ENCODE peak calls at places on chromosomes 12 and 14, in five cellular contexts. C is fibroblast of the aortic adventitia, M is NCI-H2081, U is neuronal stem cell, K is HTR-8/SVneo. Q is an unnamed sample.
A peak's percentile ranks its signal among the peaks of the same experiment; 100 is the strongest.

GRCh38 chr12:49288412-49288853 is 6.5 kb upstream of the PRPH start:
- DNase-seq in C (peak; percentile 70), M (no peak), U (no peak), K (peak; percentile 71), Q (no peak)

GRCh38 chr14:67719866-67720265 is 18.2 kb downstream of the RDH12 start:
- DNase-seq in C (no peak), M (no peak), U (no peak), K (no peak), Q (no peak)

GRCh38 chr14:36066636-36067035 is 109.9 kb downstream of the PTCSC3 start:
- DNase-seq in C (no peak), M (no peak), U (no peak), K (no peak), Q (no peak)

GRCh38 chr12:127582074-127582473 is 684.9 kb upstream of the TMEM132C start:
- DNase-seq in C (peak; percentile 30), M (no peak), U (no peak), K (no peak), Q (peak; percentile 40)

GRCh38 chr12:105091495-105092206 is 7.4 kb upstream of the ALDH1L2 start:
- DNase-seq in C (no peak), M (no peak), U (no peak), K (no peak), Q (no peak)

GRCh38 chr12:110577717-110578521 is 5.2 kb downstream of the PPTC7 start:
- DNase-seq in C (peak; percentile 89), M (no peak), U (no peak), K (no peak), Q (peak; percentile 92)

GRCh38 chr14:60553855-60554254 is 44.9 kb downstream of the SIX6 start:
- DNase-seq in C (peak; percentile 39), M (no peak), U (no peak), K (no peak), Q (no peak)

GRCh38 chr12:96263449-96263902 is 69.3 kb downstream of the ELK3 start:
- DNase-seq in C (no peak), M (peak; percentile 37), U (no peak), K (no peak), Q (no peak)

GRCh38 chr12:6978188-6978986 is 7.7 kb downstream of the EMG1 start:
- DNase-seq in C (no peak), M (no peak), U (no peak), K (no peak), Q (no peak)

GRCh38 chr12:9750276-9751203 is 10.2 kb downstream of the CD69 start:
- DNase-seq in C (peak; percentile 67), M (peak; percentile 38), U (peak; percentile 69), K (peak; percentile 56), Q (peak; percentile 47)

Q was measured in astrocyte.